ENCODE peak calls at places on chromosomes 5 and 9, in five cellular contexts. G is stimulated activated CD4-positive, alpha-beta T cell treated with anti-CD3 and anti-CD28 coated beads, Interleukin-15, amount 100 ng/mL, for 1 hour; A is NCI-H226; M is activated naive CD4-positive, alpha-beta T cell treated with anti-CD3 and anti-CD28 coated beads, Interleukin-2, amount 50 U/mL, for 16 hours; P is fibroblast of pulmonary artery. E is an unnamed sample.

GRCh38 chr9:34318163-34318790 is 10.8 kb downstream of the KIF24 start:
- DNase-seq in P (no peak), G (no peak), A (no peak), M (no peak), E (no peak)

GRCh38 chr5:83608122-83608521 is 112.5 kb downstream of the HAPLN1 start:
- DNase-seq in M (no peak), G (no peak), A (no peak), P (peak), E (peak)

GRCh38 chr5:169873642-169874041 is 106.7 kb downstream of the INSYN2B start:
- DNase-seq in A (peak), M (no peak), G (no peak), P (peak), E (no peak)

GRCh38 chr9:32344551-32345182 is 39.8 kb upstream of the ACO1 start:
- DNase-seq in P (peak), G (no peak), A (peak), M (no peak), E (no peak)

GRCh38 chr5:5291357-5291756 is 131.1 kb upstream of the ICE1 start:
- DNase-seq in A (peak), M (no peak), G (no peak), P (no peak), E (no peak)

GRCh38 chr5:58019614-58020013 is 440.3 kb downstream of the PLK2 start:
- DNase-seq in M (no peak), P (peak), A (peak), G (no peak), E (no peak)

GRCh38 chr5:39399135-39400036 is 25.4 kb downstream of the DAB2 start:
- DNase-seq in A (peak), G (no peak), P (peak), M (no peak), E (no peak)

GRCh38 chr9:21589344-21590056 is 107.4 kb upstream of the IFNE start:
- DNase-seq in G (no peak), M (no peak), A (no peak), P (no peak), E (no peak)

GRCh38 chr9:34560574-34561229 is 28.8 kb downstream of the CNTFR start:
- DNase-seq in M (no peak), G (no peak), P (no peak), A (no peak), E (no peak)

GRCh38 chr5:152164860-152165259 is 240.2 kb upstream of the GLRA1 start:
- DNase-seq in M (no peak), P (no peak), A (no peak), G (no peak), E (no peak)

GRCh38 chr9:94951591-94952115 is 225.2 kb downstream of the AOPEP start:
- DNase-seq in P (no peak), G (no peak), M (no peak), A (no peak), E (no peak)

GRCh38 chr5:168313596-168314204 is 22.3 kb downstream of the WWC1 start:
- DNase-seq in M (no peak), G (no peak), A (no peak), P (no peak), E (no peak)

GRCh38 chr5:58231041-58231440 is 228.8 kb downstream of the PLK2 start:
- DNase-seq in G (no peak), P (no peak), M (no peak), A (no peak), E (no peak)

GRCh38 chr9:69444021-69444420 is 119.0 kb downstream of the ENTREP1 start:
- DNase-seq in P (peak), A (no peak), M (no peak), G (no peak), E (no peak)

GRCh38 chr5:146682899-146683298 is 166.9 kb upstream of the GPR151 start:
- DNase-seq in M (no peak), A (no peak), G (no peak), P (no peak), E (no peak)

GRCh38 chr9:79896390-79896789 is 324.6 kb downstream of the TLE4 start:
- DNase-seq in M (no peak), G (no peak), P (no peak), A (peak), E (no peak)

GRCh38 chr5:142810891-142811290 is 40.7 kb downstream of the ARHGAP26 start:
- DNase-seq in A (no peak), G (no peak), M (no peak), P (no peak), E (no peak)

GRCh38 chr9:20623021-20623747 is 885 bp upstream of the MLLT3 start:
- DNase-seq in P (no peak), M (peak), A (no peak), G (peak), E (peak)

GRCh38 chr9:90053027-90053426 is 448.2 kb downstream of the GADD45G start:
- DNase-seq in M (no peak), A (no peak), P (no peak), G (no peak), E (no peak)

GRCh38 chr5:23269981-23270380 is 237.4 kb upstream of the PRDM9 start:
- DNase-seq in P (no peak), G (no peak), M (no peak), A (no peak), E (no peak)

GRCh38 chr5:118139361-118139760 is 849.0 kb downstream of the DTWD2 start:
- DNase-seq in A (no peak), M (no peak), P (no peak), G (no peak), E (no peak)

GRCh38 chr5:20286512-20286911 is 298.5 kb upstream of the CDH18 start:
- DNase-seq in M (no peak), G (no peak), A (peak), P (peak), E (no peak)

GRCh38 chr9:78234810-78235209 is 1.1 kb upstream of the CEP78 start:
- DNase-seq in A (no peak), G (no peak), P (peak), M (no peak), E (no peak)

GRCh38 chr5:87300744-87301143 is 33.1 kb downstream of the RASA1 start:
- DNase-seq in P (peak), G (no peak), M (peak), A (peak), E (no peak)

GRCh38 chr5:150559701-150560100 is 51.8 kb downstream of the NDST1 start:
- DNase-seq in M (no peak), A (peak), G (no peak), P (peak), E (no peak)

GRCh38 chr5:100803391-100803790 is 99.7 kb downstream of the ST8SIA4 start:
- DNase-seq in A (no peak), M (no peak), G (no peak), P (peak), E (no peak)

GRCh38 chr5:180235846-180236245 is 26.8 kb upstream of the RASGEF1C start:
- DNase-seq in M (no peak), A (no peak), P (no peak), G (no peak), E (no peak)

GRCh38 chr5:15646351-15646750 is 146.4 kb downstream of the FBXL7 start:
- DNase-seq in A (no peak), P (no peak), G (no peak), M (no peak), E (no peak)

GRCh38 chr9:6811436-6811835 is 53.7 kb downstream of the KDM4C start:
- DNase-seq in A (no peak), M (no peak), G (no peak), P (peak), E (peak)

GRCh38 chr5:125209650-125210049 is 463.2 kb upstream of the ZNF608 start:
- DNase-seq in A (no peak), P (no peak), M (no peak), G (no peak), E (no peak)

GRCh38 chr5:912356-913091 is 19.8 kb downstream of the TRIP13 start:
- DNase-seq in P (peak), A (peak), M (peak), G (peak), E (no peak)

GRCh38 chr5:170353946-170354345 is 35.2 kb downstream of the KCNMB1 start:
- DNase-seq in A (no peak), M (no peak), G (no peak), P (no peak), E (no peak)

GRCh38 chr5:57824047-57824446 is 341.4 kb upstream of the ACTBL2 start:
- DNase-seq in A (peak), G (no peak), P (peak), M (no peak), E (no peak)